ENCODE peak calls at places on chromosomes 3 and 15, in nine cellular contexts. N, D, X, B, T, R, O, Q and P are unnamed samples.
A peak's percentile ranks its signal among the peaks of the same experiment; 100 is the strongest.

GRCh38 chr15:31353931-31354330 is 27.3 kb downstream of the KLF13 start:
- DNase-seq in N (no peak), D (peak; percentile 21), X (no peak), B (no peak), T (no peak), R (no peak), O (no peak), Q (no peak), P (no peak)

GRCh38 chr3:135337176-135337575 is 542.1 kb downstream of the EPHB1 start:
- DNase-seq in N (no peak), D (no peak), X (no peak), B (no peak), T (no peak), R (no peak), O (no peak), Q (no peak), P (no peak)

GRCh38 chr3:148992027-148992634 is 791 bp downstream of the GYG1 start:
- DNase-seq in N (peak; percentile 75), D (peak; percentile 46), X (peak; percentile 32), B (peak; percentile 24), T (no peak), R (no peak), O (peak; percentile 47), Q (peak; percentile 53), P (no peak)

GRCh38 chr3:159987291-159987711 is 1.3 kb upstream of the IL12A start:
- DNase-seq in N (no peak), D (peak; percentile 83), X (peak; percentile 89), B (peak; percentile 67), T (peak; percentile 52), R (no peak), O (no peak), Q (no peak), P (no peak)

GRCh38 chr3:108441081-108441507 is 69.3 kb downstream of the MYH15 start:
- DNase-seq in N (no peak), D (no peak), X (peak; percentile 48), B (no peak), T (peak; percentile 42), R (peak; percentile 7), O (peak; percentile 30), Q (no peak), P (no peak)

GRCh38 chr3:196127308-196128040 is 45.6 kb upstream of the TFRC start:
- DNase-seq in N (peak; percentile 69), D (no peak), X (no peak), B (no peak), T (no peak), R (no peak), O (no peak), Q (no peak), P (peak; percentile 59)

GRCh38 chr3:169305460-169305859 is 358.1 kb downstream of the MECOM start:
- DNase-seq in N (no peak), D (no peak), X (no peak), B (no peak), T (no peak), R (no peak), O (peak; percentile 26), Q (no peak), P (no peak)

GRCh38 chr3:154095832-154096421 is 25.3 kb upstream of the ARHGEF26 start:
- DNase-seq in N (no peak), D (peak; percentile 21), X (peak; percentile 60), B (no peak), T (no peak), R (no peak), O (peak; percentile 25), Q (no peak), P (no peak)

GRCh38 chr3:57587946-57588345 is 9.2 kb downstream of the ARF4 start:
- DNase-seq in N (no peak), D (no peak), X (no peak), B (no peak), T (no peak), R (no peak), O (no peak), Q (no peak), P (no peak)

GRCh38 chr15:85329561-85330421 is 50.6 kb upstream of the AKAP13 start:
- DNase-seq in N (peak; percentile 65), D (peak; percentile 58), X (peak; percentile 93), B (peak; percentile 85), T (peak; percentile 42), R (no peak), O (no peak), Q (peak; percentile 72), P (no peak)

GRCh38 chr3:181329024-181329423 is 339.5 kb upstream of the DNAJC19 start:
- DNase-seq in N (no peak), D (no peak), X (no peak), B (no peak), T (no peak), R (peak; percentile 27), O (peak; percentile 98), Q (no peak), P (no peak)